ENCODE peak calls at places on chromosomes 4 and X, in seven cellular contexts. K is mammary epithelial cell; V is OCI-LY7; W is heart right ventricle; G is endothelial cell of umbilical vein; E is GM23248; B is naive thymus-derived CD4-positive, alpha-beta T cell. H is an unnamed sample.

GRCh38 chrX:152639426-152639825 is 1.7 kb downstream of the GABRQ start:
- DNase-seq in K (no peak), V (no peak), W (no peak), G (no peak), E (no peak), B (no peak), H (no peak)

GRCh38 chrX:31658360-31658759 is 586.5 kb upstream of the FTHL17 start:
- DNase-seq in K (no peak), V (peak), W (no peak), G (peak), E (peak), B (peak), H (peak)

GRCh38 chr4:185925910-185926360 is 113.9 kb upstream of the SORBS2 start:
- DNase-seq in K (no peak), V (no peak), W (peak), G (no peak), E (no peak), B (no peak), H (no peak)

GRCh38 chr4:14783011-14783877 is 219.0 kb upstream of the CPEB2 start:
- DNase-seq in K (peak), V (no peak), W (no peak), G (no peak), E (peak), B (no peak), H (peak)

GRCh38 chr4:56786955-56787354 is 34.5 kb downstream of the SPINK2 start:
- DNase-seq in K (peak), V (no peak), W (peak), G (peak), E (peak), B (no peak), H (peak)

GRCh38 chr4:97624204-97624603 is 519.1 kb downstream of the STPG2 start:
- DNase-seq in K (no peak), V (no peak), W (no peak), G (no peak), E (no peak), B (no peak), H (no peak)

GRCh38 chr4:90127706-90128345 is 632 bp downstream of the CCSER1 start:
- DNase-seq in K (peak), V (no peak), W (peak), G (peak), E (peak), B (no peak), H (no peak)

GRCh38 chrX:135194684-135195083 is 23.5 kb upstream of the CT55 start:
- DNase-seq in K (no peak), V (no peak), W (no peak), G (no peak), E (no peak), B (no peak), H (no peak)

GRCh38 chr4:104616401-104616820 is 121.7 kb upstream of the CXXC4 start:
- DNase-seq in K (no peak), V (no peak), W (peak), G (no peak), E (no peak), B (no peak), H (no peak)

GRCh38 chr4:107951551-107951950 is 20.2 kb downstream of the CYP2U1 start:
- DNase-seq in K (peak), V (no peak), W (no peak), G (no peak), E (peak), B (no peak), H (peak)

GRCh38 chr4:122744229-122744628 is 11.7 kb downstream of the BBS12 start:
- DNase-seq in K (no peak), V (no peak), W (no peak), G (no peak), E (peak), B (no peak), H (no peak)

GRCh38 chrX:53122013-53122412 is 28.1 kb downstream of the KANTR start:
- DNase-seq in K (no peak), V (no peak), W (no peak), G (no peak), E (no peak), B (no peak), H (no peak)

GRCh38 chrX:28981952-28982351 is 394.7 kb downstream of the IL1RAPL1 start:
- DNase-seq in K (no peak), V (no peak), W (no peak), G (no peak), E (no peak), B (no peak), H (no peak)

GRCh38 chr4:13642576-13642975 is 15.1 kb upstream of the BOD1L1 start:
- DNase-seq in K (no peak), V (no peak), W (no peak), G (no peak), E (peak), B (no peak), H (no peak)

GRCh38 chr4:13642163-13642562 is 14.6 kb upstream of the BOD1L1 start:
- DNase-seq in K (no peak), V (no peak), W (no peak), G (no peak), E (peak), B (no peak), H (no peak)

GRCh38 chr4:13645075-13645474 is 17.6 kb upstream of the BOD1L1 start:
- DNase-seq in K (no peak), V (no peak), W (no peak), G (no peak), E (no peak), B (no peak), H (no peak)

GRCh38 chr4:13641084-13641483 is 13.6 kb upstream of the BOD1L1 start:
- DNase-seq in K (no peak), V (no peak), W (no peak), G (no peak), E (no peak), B (no peak), H (no peak)

GRCh38 chr4:13640149-13640671 is 12.7 kb upstream of the BOD1L1 start:
- DNase-seq in K (peak), V (no peak), W (no peak), G (no peak), E (peak), B (no peak), H (peak)
- H3K27ac ChIP-seq in K (no peak), V (no peak), W (no peak), G (no peak), E (no peak), B (no peak), H (peak)

GRCh38 chr4:40196724-40197281 is at the start of gene RHOH:
- DNase-seq in K (no peak), V (peak), W (no peak), G (no peak), E (no peak), B (peak), H (no peak)
- H3K27ac ChIP-seq in K (no peak), V (peak), W (no peak), G (no peak), E (no peak), B (peak), H (no peak)

GRCh38 chr4:143406523-143406922 is 69.8 kb downstream of the GAB1 start:
- DNase-seq in K (peak), V (no peak), W (peak), G (peak), E (peak), B (no peak), H (no peak)

GRCh38 chr4:143410015-143410414 is 73.3 kb downstream of the GAB1 start:
- DNase-seq in K (no peak), V (no peak), W (no peak), G (no peak), E (no peak), B (no peak), H (no peak)

GRCh38 chr4:143405197-143405730 is 68.6 kb downstream of the GAB1 start:
- DNase-seq in K (no peak), V (no peak), W (no peak), G (no peak), E (no peak), B (no peak), H (no peak)

GRCh38 chr4:143404555-143404954 is 67.9 kb downstream of the GAB1 start:
- DNase-seq in K (no peak), V (peak), W (no peak), G (no peak), E (no peak), B (no peak), H (no peak)

DNA sequence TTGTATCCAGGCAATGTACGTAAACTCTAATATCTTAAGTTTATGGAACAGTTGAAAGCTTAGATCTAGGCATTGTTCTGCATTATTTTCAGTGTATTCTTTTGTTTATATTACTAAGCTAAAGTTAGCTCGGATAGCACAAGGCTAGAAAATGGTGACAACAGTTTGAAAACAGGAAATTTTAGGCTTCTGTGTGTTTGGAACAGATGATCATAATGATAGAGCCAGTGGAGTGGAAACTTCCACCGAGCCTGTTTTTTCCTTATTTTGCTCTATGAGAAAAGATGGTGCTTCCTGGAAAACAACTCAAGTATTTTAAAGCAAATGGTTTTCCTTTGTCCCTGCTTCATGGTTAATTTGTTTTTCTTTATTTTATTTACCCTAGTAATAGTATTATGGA is 70.8 kb downstream of the GAB1 start:
- DNase-seq in K (no peak), V (peak), W (no peak), G (peak), E (no peak), B (no peak), H (no peak)
- H3K27ac ChIP-seq in K (no peak), V (peak), W (peak), G (peak), E (no peak), B (no peak), H (no peak)

GRCh38 chr4:151538963-151539362 is 130.0 kb downstream of the FHIP1A start:
- DNase-seq in K (no peak), V (no peak), W (no peak), G (no peak), E (no peak), B (no peak), H (no peak)

GRCh38 chr4:151537726-151538125 is 128.8 kb downstream of the FHIP1A start:
- DNase-seq in K (no peak), V (no peak), W (no peak), G (no peak), E (peak), B (no peak), H (no peak)

GRCh38 chr4:151540728-151541437 is 131.9 kb downstream of the FHIP1A start:
- DNase-seq in K (peak), V (no peak), W (no peak), G (peak), E (peak), B (no peak), H (peak)

DNA sequence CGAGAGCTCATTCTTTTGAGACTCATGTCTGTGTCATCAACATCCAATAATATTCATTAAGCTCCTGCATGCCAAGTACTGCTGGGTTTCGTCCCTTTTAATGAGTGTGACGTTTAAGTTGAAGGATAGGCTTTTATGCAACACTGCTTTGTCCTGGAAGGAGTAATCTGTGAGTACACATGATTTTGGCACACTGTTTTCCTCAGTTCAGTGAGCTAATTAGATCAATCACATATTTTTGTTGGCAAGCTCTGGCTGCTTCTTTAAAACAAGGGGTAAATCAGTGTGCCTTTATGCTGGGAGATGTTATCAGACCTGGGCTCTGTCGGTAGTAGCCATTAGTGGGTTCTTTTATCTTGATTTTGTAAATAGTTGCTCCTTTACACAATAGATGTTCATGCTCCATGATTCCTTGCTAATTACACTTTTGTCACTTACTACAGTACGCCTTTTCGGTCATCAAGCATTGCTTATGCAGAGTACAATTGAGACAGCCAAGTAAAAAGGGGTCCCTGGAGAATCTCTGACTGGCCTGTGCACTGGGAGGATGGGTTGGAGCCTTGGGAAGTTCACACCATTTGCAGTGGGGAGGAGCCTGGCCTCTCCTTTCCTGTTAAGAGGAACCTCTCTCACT is 132.6 kb downstream of the FHIP1A start:
- DNase-seq in K (peak), V (no peak), W (no peak), G (peak), E (peak), B (no peak), H (peak)
- H3K27ac ChIP-seq in K (peak), V (no peak), W (no peak), G (no peak), E (peak), B (no peak), H (peak)

GRCh38 chrX:39815621-39816020 is 282.1 kb downstream of the BCOR start:
- DNase-seq in K (no peak), V (peak), W (no peak), G (no peak), E (no peak), B (no peak), H (no peak)

GRCh38 chrX:39816871-39817731 is 280.7 kb downstream of the BCOR start:
- DNase-seq in K (no peak), V (no peak), W (no peak), G (no peak), E (peak), B (no peak), H (no peak)

GRCh38 chrX:39819921-39820849 is 277.6 kb downstream of the BCOR start:
- DNase-seq in K (no peak), V (no peak), W (no peak), G (peak), E (no peak), B (no peak), H (no peak)

GRCh38 chrX:39818750-39819149 is 279.0 kb downstream of the BCOR start:
- DNase-seq in K (no peak), V (no peak), W (no peak), G (no peak), E (no peak), B (no peak), H (no peak)

GRCh38 chrX:39818071-39818470 is 279.7 kb downstream of the BCOR start:
- DNase-seq in K (no peak), V (no peak), W (no peak), G (no peak), E (no peak), B (no peak), H (no peak)
- H3K27ac ChIP-seq in K (no peak), V (no peak), W (no peak), G (no peak), E (no peak), B (no peak), H (no peak)

GRCh38 chrX:149120459-149120858 is 384.6 kb downstream of the IDS start:
- DNase-seq in K (no peak), V (no peak), W (no peak), G (no peak), E (no peak), B (no peak), H (no peak)
- H3K27ac ChIP-seq in K (no peak), V (no peak), W (no peak), G (no peak), E (no peak), B (no peak), H (no peak)

DNA sequence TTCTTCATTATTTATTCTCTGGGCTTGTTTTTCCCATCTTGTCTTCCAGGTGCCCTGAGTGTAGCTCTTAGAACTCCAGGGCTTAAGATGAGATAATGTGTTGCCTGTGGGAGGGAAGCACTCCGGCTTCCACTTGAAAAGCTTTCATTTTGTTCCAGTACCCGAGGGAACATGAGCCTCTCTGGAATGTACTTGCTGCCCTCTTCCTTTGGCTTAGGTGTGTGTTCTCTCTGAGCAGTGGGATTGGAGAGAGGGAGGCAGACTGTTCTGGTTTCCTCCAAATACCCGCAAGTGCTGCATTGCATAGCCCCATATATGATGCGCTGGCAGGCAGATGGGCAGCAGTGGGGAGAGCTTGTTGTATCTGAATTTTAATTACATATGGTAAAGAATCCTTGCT is 861 bp upstream of the DTHD1 start:
- DNase-seq in K (peak), V (no peak), W (no peak), G (no peak), E (no peak), B (no peak), H (no peak)
- H3K27ac ChIP-seq in K (peak), V (no peak), W (no peak), G (no peak), E (no peak), B (no peak), H (no peak)

DNA sequence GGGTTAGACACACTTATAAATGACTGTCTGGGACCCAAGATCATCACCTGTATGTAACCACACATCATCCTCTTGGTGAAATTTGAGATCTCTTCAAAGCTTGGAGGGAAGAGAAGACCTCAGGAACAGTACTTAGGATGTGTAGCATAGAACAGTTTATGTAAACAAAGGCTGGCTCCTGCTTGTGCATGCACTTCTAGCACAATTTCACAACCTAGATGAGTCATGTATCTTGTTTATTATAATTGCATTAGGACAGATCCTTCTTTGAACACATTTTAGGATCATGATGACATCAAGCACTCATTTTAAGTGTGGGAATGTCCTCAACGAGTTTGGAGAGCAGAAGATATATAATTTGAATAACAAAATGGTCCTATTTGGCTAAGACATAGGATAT is 26.3 kb upstream of the ZMAT1 start:
- DNase-seq in K (peak), V (no peak), W (no peak), G (no peak), E (peak), B (no peak), H (no peak)
- H3K27ac ChIP-seq in K (no peak), V (no peak), W (no peak), G (no peak), E (no peak), B (no peak), H (no peak)

GRCh38 chr4:118346495-118346894 is 6.3 kb downstream of the PRSS12 start:
- DNase-seq in K (no peak), V (no peak), W (no peak), G (no peak), E (no peak), B (no peak), H (no peak)

GRCh38 chr4:118350961-118351360 is 1.8 kb downstream of the PRSS12 start:
- DNase-seq in K (no peak), V (no peak), W (no peak), G (no peak), E (no peak), B (no peak), H (no peak)

GRCh38 chr4:118345813-118346212 is 7.0 kb downstream of the PRSS12 start:
- DNase-seq in K (peak), V (no peak), W (no peak), G (peak), E (peak), B (no peak), H (no peak)

GRCh38 chr4:118351851-118352827 is 664 bp downstream of the PRSS12 start:
- DNase-seq in K (peak), V (no peak), W (no peak), G (no peak), E (peak), B (peak), H (peak)

DNA sequence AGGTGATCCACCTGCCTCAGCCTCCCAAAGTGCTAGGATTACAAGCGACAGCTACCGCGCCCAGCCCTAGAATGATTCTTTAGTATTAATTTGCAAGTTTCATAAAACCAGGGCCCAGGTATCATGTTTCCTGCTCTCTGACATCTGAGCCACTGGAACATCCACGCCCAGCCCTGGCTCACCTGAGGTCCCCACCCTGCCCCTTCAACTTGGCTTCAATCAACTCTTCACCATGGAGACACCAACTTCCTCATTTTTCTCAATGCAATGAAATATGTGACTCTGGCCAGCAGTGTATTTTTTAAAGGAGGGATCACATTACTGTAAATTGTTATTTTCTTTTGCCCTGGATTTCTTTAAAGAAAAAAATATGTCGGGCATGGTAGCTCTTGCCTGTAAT is 3.9 kb downstream of the PRSS12 start:
- DNase-seq in K (peak), V (no peak), W (no peak), G (no peak), E (no peak), B (no peak), H (peak)
- H3K27ac ChIP-seq in K (no peak), V (no peak), W (no peak), G (no peak), E (no peak), B (no peak), H (no peak)